ENCODE peak calls at places on chromosome 11, in five cellular contexts. J is GM04503, Q is endothelial cell, P is adipocyte, U is WTC11. X is an unnamed sample.

GRCh38 chr11:59102259-59102765 is 4.7 kb upstream of the FAM111B start:
- DNase-seq in J (no peak), Q (peak; percentile 67), P (peak; percentile 63), U (peak; percentile 86), X (peak; percentile 69)

GRCh38 chr11:123166095-123166559 is 28.9 kb downstream of the CLMP start:
- DNase-seq in J (no peak), Q (peak; percentile 69), P (peak; percentile 51), U (peak; percentile 80), X (no peak)

GRCh38 chr11:83628622-83629347 is 342.6 kb upstream of the CCDC90B start:
- DNase-seq in J (no peak), Q (no peak), P (no peak), U (no peak), X (no peak)

GRCh38 chr11:64727131-64727530 is 4.1 kb upstream of the NRXN2 start:
- DNase-seq in J (no peak), Q (no peak), P (no peak), U (no peak), X (no peak)

GRCh38 chr11:46649180-46649738 is 31.9 kb downstream of the ATG13 start:
- DNase-seq in J (peak; percentile 91), Q (no peak), P (peak; percentile 97), U (no peak), X (no peak)

GRCh38 chr11:79269923-79270322 is 170.9 kb downstream of the TENM4 start:
- DNase-seq in J (no peak), Q (no peak), P (no peak), U (peak; percentile 31), X (no peak)

GRCh38 chr11:17853280-17853679 is 118.7 kb downstream of the KCNC1 start:
- DNase-seq in J (no peak), Q (no peak), P (no peak), U (no peak), X (no peak)

GRCh38 chr11:95816037-95816436 is 25.7 kb downstream of the CEP57 start:
- DNase-seq in J (no peak), Q (no peak), P (no peak), U (no peak), X (no peak)